ENCODE peak calls at places on chromosome 3, in eight cellular contexts. One of them, this sample, is unnamed.

GRCh38 chr3:154970796-154971195 is 109.3 kb upstream of the MME start:
- DNase-seq in colonic mucosa: no peak
- DNase-seq in psoas muscle: no peak
- DNase-seq in A549: no peak
- DNase-seq in AG04449: peak; percentile 87
- DNase-seq in AG09309: peak; percentile 96
- DNase-seq in GM12864: no peak
- DNase-seq in left ventricle myocardium inferior: no peak
- DNase-seq in this sample: peak; percentile 60

GRCh38 chr3:33839283-33839682 is 40.9 kb downstream of the PDCD6IP start:
- DNase-seq in GM12864: no peak
- DNase-seq in left ventricle myocardium inferior: no peak
- DNase-seq in AG04449: no peak
- DNase-seq in A549: no peak
- DNase-seq in psoas muscle: no peak
- DNase-seq in colonic mucosa: no peak
- DNase-seq in AG09309: no peak
- DNase-seq in this sample: no peak

GRCh38 chr3:127629462-127630403 is 748 bp downstream of the PODXL2 start:
- DNase-seq in psoas muscle: no peak
- DNase-seq in colonic mucosa: peak; percentile 38
- DNase-seq in A549: no peak
- DNase-seq in GM12864: peak; percentile 36
- DNase-seq in AG09309: no peak
- DNase-seq in AG04449: no peak
- DNase-seq in left ventricle myocardium inferior: no peak
- DNase-seq in this sample: no peak

GRCh38 chr3:119632829-119633228 is 27.6 kb downstream of the POPDC2 start:
- DNase-seq in left ventricle myocardium inferior: no peak
- DNase-seq in psoas muscle: no peak
- DNase-seq in GM12864: no peak
- DNase-seq in AG04449: no peak
- DNase-seq in colonic mucosa: no peak
- DNase-seq in AG09309: no peak
- DNase-seq in A549: no peak
- DNase-seq in this sample: no peak

GRCh38 chr3:115710799-115711198 is 87.5 kb downstream of the GAP43 start:
- DNase-seq in colonic mucosa: no peak
- DNase-seq in AG04449: no peak
- DNase-seq in A549: no peak
- DNase-seq in left ventricle myocardium inferior: no peak
- DNase-seq in GM12864: no peak
- DNase-seq in psoas muscle: no peak
- DNase-seq in AG09309: no peak
- DNase-seq in this sample: no peak

GRCh38 chr3:49358217-49358883 is at the start of gene GPX1:
- DNase-seq in GM12864: peak; percentile 75
- DNase-seq in left ventricle myocardium inferior: peak; percentile 97
- DNase-seq in psoas muscle: peak; percentile 97
- DNase-seq in A549: peak; percentile 93
- DNase-seq in AG09309: peak; percentile 80
- DNase-seq in AG04449: peak; percentile 64
- DNase-seq in colonic mucosa: peak; percentile 97
- DNase-seq in this sample: peak; percentile 80

GRCh38 chr3:50194903-50195500 is 3.6 kb downstream of the GNAT1 start:
- DNase-seq in A549: peak; percentile 41
- DNase-seq in colonic mucosa: no peak
- DNase-seq in AG04449: no peak
- DNase-seq in AG09309: no peak
- DNase-seq in psoas muscle: no peak
- DNase-seq in GM12864: no peak
- DNase-seq in left ventricle myocardium inferior: no peak
- DNase-seq in this sample: no peak

GRCh38 chr3:117407317-117407716 is 697.7 kb downstream of the TUSC7 start:
- DNase-seq in AG09309: no peak
- DNase-seq in AG04449: no peak
- DNase-seq in psoas muscle: no peak
- DNase-seq in GM12864: no peak
- DNase-seq in colonic mucosa: no peak
- DNase-seq in A549: peak; percentile 37
- DNase-seq in left ventricle myocardium inferior: no peak
- DNase-seq in this sample: no peak

GRCh38 chr3:141458937-141459510 is 27.8 kb upstream of the RASA2 start:
- DNase-seq in AG09309: no peak
- DNase-seq in A549: no peak
- DNase-seq in GM12864: no peak
- DNase-seq in psoas muscle: no peak
- DNase-seq in AG04449: no peak
- DNase-seq in left ventricle myocardium inferior: no peak
- DNase-seq in colonic mucosa: no peak
- DNase-seq in this sample: no peak

GRCh38 chr3:130737622-130738021 is 9.0 kb downstream of the PIK3R4 start:
- DNase-seq in AG04449: no peak
- DNase-seq in colonic mucosa: no peak
- DNase-seq in GM12864: no peak
- DNase-seq in A549: no peak
- DNase-seq in left ventricle myocardium inferior: no peak
- DNase-seq in psoas muscle: no peak
- DNase-seq in AG09309: no peak
- DNase-seq in this sample: no peak

GRCh38 chr3:25120666-25121065 is 307.4 kb upstream of the RARB start:
- DNase-seq in GM12864: no peak
- DNase-seq in colonic mucosa: peak; percentile 78
- DNase-seq in A549: peak; percentile 1
- DNase-seq in psoas muscle: no peak
- DNase-seq in AG04449: no peak
- DNase-seq in AG09309: no peak
- DNase-seq in left ventricle myocardium inferior: no peak
- DNase-seq in this sample: no peak

GRCh38 chr3:172787746-172788145 is 37.2 kb downstream of the ECT2 start:
- DNase-seq in left ventricle myocardium inferior: no peak
- DNase-seq in psoas muscle: no peak
- DNase-seq in GM12864: no peak
- DNase-seq in AG09309: no peak
- DNase-seq in AG04449: peak; percentile 16
- DNase-seq in colonic mucosa: no peak
- DNase-seq in A549: no peak
- DNase-seq in this sample: no peak

GRCh38 chr3:111173328-111173900 is 101.8 kb downstream of the NECTIN3 start:
- DNase-seq in left ventricle myocardium inferior: no peak
- DNase-seq in AG04449: no peak
- DNase-seq in GM12864: no peak
- DNase-seq in colonic mucosa: no peak
- DNase-seq in psoas muscle: no peak
- DNase-seq in A549: no peak
- DNase-seq in AG09309: no peak
- DNase-seq in this sample: peak; percentile 19

GRCh38 chr3:126424751-126425150 is 30.0 kb downstream of the CFAP100 start:
- DNase-seq in colonic mucosa: no peak
- DNase-seq in A549: no peak
- DNase-seq in left ventricle myocardium inferior: no peak
- DNase-seq in AG04449: no peak
- DNase-seq in AG09309: no peak
- DNase-seq in GM12864: no peak
- DNase-seq in psoas muscle: no peak
- DNase-seq in this sample: no peak

GRCh38 chr3:74624301-74624700 is 9.8 kb upstream of the CNTN3 start:
- DNase-seq in A549: no peak
- DNase-seq in colonic mucosa: no peak
- DNase-seq in AG09309: peak; percentile 72
- DNase-seq in left ventricle myocardium inferior: no peak
- DNase-seq in AG04449: no peak
- DNase-seq in GM12864: no peak
- DNase-seq in psoas muscle: no peak
- DNase-seq in this sample: no peak

GRCh38 chr3:57646723-57647122 is 46.2 kb downstream of the DENND6A start:
- DNase-seq in GM12864: no peak
- DNase-seq in psoas muscle: no peak
- DNase-seq in AG09309: peak; percentile 29
- DNase-seq in A549: peak; percentile 24
- DNase-seq in AG04449: no peak
- DNase-seq in left ventricle myocardium inferior: no peak
- DNase-seq in colonic mucosa: no peak
- DNase-seq in this sample: peak; percentile 14

GRCh38 chr3:195450731-195451229 is 8.0 kb upstream of the ACAP2 start:
- DNase-seq in colonic mucosa: no peak
- DNase-seq in psoas muscle: peak; percentile 57
- DNase-seq in GM12864: no peak
- DNase-seq in A549: no peak
- DNase-seq in left ventricle myocardium inferior: no peak
- DNase-seq in AG04449: no peak
- DNase-seq in AG09309: peak; percentile 74
- DNase-seq in this sample: peak; percentile 72

GRCh38 chr3:43784640-43785011 is 93.9 kb downstream of the ABHD5 start:
- DNase-seq in psoas muscle: no peak
- DNase-seq in GM12864: no peak
- DNase-seq in A549: no peak
- DNase-seq in AG09309: no peak
- DNase-seq in colonic mucosa: no peak
- DNase-seq in left ventricle myocardium inferior: no peak
- DNase-seq in AG04449: no peak
- DNase-seq in this sample: no peak

GRCh38 chr3:20040476-20041196 is 390 bp downstream of the KAT2B start:
- DNase-seq in AG04449: no peak
- DNase-seq in AG09309: no peak
- DNase-seq in A549: peak; percentile 72
- DNase-seq in GM12864: no peak
- DNase-seq in psoas muscle: peak; percentile 89
- DNase-seq in left ventricle myocardium inferior: peak; percentile 83
- DNase-seq in colonic mucosa: peak; percentile 82
- DNase-seq in this sample: no peak
- TF ChIP-seq CTCF in AG04449: peak; percentile 40
- TF ChIP-seq CTCF in AG09309: no peak
- TF ChIP-seq CTCF in A549: peak; percentile 8
- TF ChIP-seq CTCF in GM12864: peak; percentile 10
- TF ChIP-seq CTCF in psoas muscle: no peak
- TF ChIP-seq CTCF in left ventricle myocardium inferior: no peak
- TF ChIP-seq CTCF in colonic mucosa: no peak
- TF ChIP-seq CTCF in this sample: no peak

GRCh38 chr3:13171704-13172643 is 98.7 kb upstream of the IQSEC1 start:
- DNase-seq in psoas muscle: no peak
- DNase-seq in AG09309: no peak
- DNase-seq in colonic mucosa: no peak
- DNase-seq in AG04449: no peak
- DNase-seq in A549: no peak
- DNase-seq in GM12864: no peak
- DNase-seq in left ventricle myocardium inferior: no peak
- DNase-seq in this sample: no peak
- H3K4me3 ChIP-seq in psoas muscle: no peak overlapping the region
- H3K4me3 ChIP-seq in AG09309: no peak overlapping the region
- H3K4me3 ChIP-seq in colonic mucosa: no peak overlapping the region
- H3K4me3 ChIP-seq in AG04449: no peak overlapping the region
- H3K4me3 ChIP-seq in A549: no peak overlapping the region
- H3K4me3 ChIP-seq in GM12864: no peak overlapping the region
- H3K4me3 ChIP-seq in left ventricle myocardium inferior: no peak overlapping the region
- H3K4me3 ChIP-seq in this sample: no peak overlapping the region

DNA sequence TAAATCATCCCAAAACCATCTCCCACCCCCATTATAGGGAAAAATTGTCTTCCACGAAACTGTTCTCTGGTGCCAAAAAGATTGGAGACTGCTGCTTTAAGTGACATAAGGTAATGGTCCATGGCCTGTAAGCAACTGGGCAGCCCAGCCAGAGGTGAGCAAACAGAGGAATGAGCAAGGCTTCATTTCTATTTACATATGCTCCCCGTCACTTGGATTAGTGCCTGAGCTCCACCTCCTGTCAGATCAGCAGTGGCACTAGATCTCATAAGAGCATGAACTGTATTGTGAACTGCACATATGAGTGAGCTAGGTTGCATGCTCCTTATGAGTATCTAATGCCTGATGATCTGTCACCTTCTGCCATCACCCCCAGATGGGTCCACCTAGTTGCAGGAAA is 1159.8 kb upstream of the ALCAM start:
- DNase-seq in left ventricle myocardium inferior: no peak
- DNase-seq in GM12864: no peak
- DNase-seq in colonic mucosa: no peak
- DNase-seq in psoas muscle: no peak
- DNase-seq in AG09309: no peak
- DNase-seq in A549: peak; percentile 6
- DNase-seq in AG04449: no peak
- DNase-seq in this sample: no peak
- TF ChIP-seq CTCF in left ventricle myocardium inferior: no peak
- TF ChIP-seq CTCF in GM12864: no peak
- TF ChIP-seq CTCF in colonic mucosa: no peak
- TF ChIP-seq CTCF in psoas muscle: no peak
- TF ChIP-seq CTCF in AG09309: no peak
- TF ChIP-seq CTCF in A549: no peak
- TF ChIP-seq CTCF in AG04449: no peak
- TF ChIP-seq CTCF in this sample: no peak

DNA sequence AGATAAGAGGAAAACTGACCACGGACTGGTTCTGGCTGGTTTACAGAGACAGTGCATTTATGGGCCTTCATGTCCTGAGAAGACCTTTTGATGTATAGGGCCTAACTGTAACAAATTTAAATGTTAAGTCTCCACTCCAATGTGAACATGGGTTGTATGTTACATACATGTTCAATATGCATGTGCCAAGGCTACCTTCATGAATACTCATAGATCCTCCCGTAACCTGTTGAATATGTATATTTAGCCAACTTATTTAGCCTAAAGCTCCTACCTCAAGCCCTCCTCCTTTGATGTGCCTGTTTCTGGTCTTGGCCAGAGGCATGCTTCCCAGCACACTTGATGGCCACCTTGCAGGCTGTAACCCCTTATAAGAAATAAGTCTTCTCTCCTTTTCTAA is at the start of gene OR5H2:
- DNase-seq in colonic mucosa: no peak
- DNase-seq in A549: no peak
- DNase-seq in GM12864: no peak
- DNase-seq in psoas muscle: no peak
- DNase-seq in AG09309: no peak
- DNase-seq in left ventricle myocardium inferior: no peak
- DNase-seq in AG04449: no peak
- DNase-seq in this sample: no peak
- H3K4me3 ChIP-seq in colonic mucosa: no peak within 1 kb of the TSS
- H3K4me3 ChIP-seq in A549: no peak within 1 kb of the TSS
- H3K4me3 ChIP-seq in GM12864: no peak within 1 kb of the TSS
- H3K4me3 ChIP-seq in psoas muscle: no peak within 1 kb of the TSS
- H3K4me3 ChIP-seq in AG09309: no peak within 1 kb of the TSS
- H3K4me3 ChIP-seq in left ventricle myocardium inferior: no peak within 1 kb of the TSS
- H3K4me3 ChIP-seq in AG04449: no peak within 1 kb of the TSS
- H3K4me3 ChIP-seq in this sample: no peak within 1 kb of the TSS

GRCh38 chr3:63975705-63976104 is 47.6 kb downstream of the PSMD6 start:
- DNase-seq in GM12864: no peak
- DNase-seq in psoas muscle: peak; percentile 85
- DNase-seq in A549: no peak
- DNase-seq in AG04449: no peak
- DNase-seq in left ventricle myocardium inferior: peak; percentile 59
- DNase-seq in AG09309: no peak
- DNase-seq in colonic mucosa: no peak
- DNase-seq in this sample: no peak
- TF ChIP-seq CTCF in GM12864: no peak
- TF ChIP-seq CTCF in psoas muscle: no peak
- TF ChIP-seq CTCF in A549: no peak
- TF ChIP-seq CTCF in AG04449: no peak
- TF ChIP-seq CTCF in left ventricle myocardium inferior: no peak
- TF ChIP-seq CTCF in AG09309: no peak
- TF ChIP-seq CTCF in colonic mucosa: no peak
- TF ChIP-seq CTCF in this sample: no peak

GRCh38 chr3:185935465-185936263 is 2.1 kb downstream of the TRA2B start:
- DNase-seq in AG04449: no peak
- DNase-seq in AG09309: no peak
- DNase-seq in psoas muscle: no peak
- DNase-seq in left ventricle myocardium inferior: no peak
- DNase-seq in colonic mucosa: peak; percentile 50
- DNase-seq in GM12864: no peak
- DNase-seq in A549: no peak
- DNase-seq in this sample: no peak
- H3K4me3 ChIP-seq in AG04449: peak overlapping the region; percentile 99
- H3K4me3 ChIP-seq in AG09309: peak overlapping the region; percentile 76
- H3K4me3 ChIP-seq in psoas muscle: peak overlapping the region; percentile 99
- H3K4me3 ChIP-seq in left ventricle myocardium inferior: peak overlapping the region; percentile 98
- H3K4me3 ChIP-seq in colonic mucosa: peak overlapping the region; percentile 94
- H3K4me3 ChIP-seq in GM12864: peak overlapping the region; percentile 72
- H3K4me3 ChIP-seq in A549: peak overlapping the region; percentile 99
- H3K4me3 ChIP-seq in this sample: peak overlapping the region; percentile 99

GRCh38 chr3:157077565-157077991 is 82.4 kb downstream of the CCNL1 start:
- DNase-seq in AG04449: no peak
- DNase-seq in left ventricle myocardium inferior: no peak
- DNase-seq in A549: peak; percentile 19
- DNase-seq in colonic mucosa: peak; percentile 17
- DNase-seq in psoas muscle: peak; percentile 56
- DNase-seq in AG09309: no peak
- DNase-seq in GM12864: no peak
- DNase-seq in this sample: no peak
- TF ChIP-seq CTCF in AG04449: peak; percentile 21
- TF ChIP-seq CTCF in left ventricle myocardium inferior: peak; percentile 23
- TF ChIP-seq CTCF in A549: no peak
- TF ChIP-seq CTCF in colonic mucosa: no peak
- TF ChIP-seq CTCF in psoas muscle: no peak
- TF ChIP-seq CTCF in AG09309: peak; percentile 41
- TF ChIP-seq CTCF in GM12864: no peak
- TF ChIP-seq CTCF in this sample: peak; percentile 15

This sample was measured in HFF-Myc.